ENCODE peak calls at places on chromosomes 12 and 14, in six cellular contexts. P is cardiac muscle cell, Y is K562, R is BJ, T is MCF 10A, D is AG10803. C is an unnamed sample.

GRCh38 chr12:108307006-108307405 is 32.1 kb downstream of the CMKLR1 start:
- DNase-seq in P (no peak), Y (no peak), R (no peak), T (peak), D (peak), C (no peak)

GRCh38 chr12:128819293-128820144 is 4.2 kb downstream of the SLC15A4 start:
- DNase-seq in P (no peak), Y (no peak), R (no peak), T (no peak), D (no peak), C (no peak)

GRCh38 chr12:101703487-101703886 is 6.0 kb downstream of the CHPT1 start:
- DNase-seq in P (no peak), Y (no peak), R (no peak), T (no peak), D (no peak), C (no peak)

GRCh38 chr12:106247731-106248176 is at the start of gene CKAP4:
- DNase-seq in P (peak), Y (no peak), R (no peak), T (peak), D (peak), C (peak)

GRCh38 chr12:30517320-30517719 is 178.3 kb downstream of the IPO8 start:
- DNase-seq in P (peak), Y (no peak), R (no peak), T (no peak), D (no peak), C (no peak)

GRCh38 chr12:68122236-68122920 is 37.2 kb downstream of the IFNG start:
- DNase-seq in P (no peak), Y (no peak), R (no peak), T (no peak), D (no peak), C (no peak)

GRCh38 chr12:220946-221550 is 7.1 kb upstream of the SLC6A12 start:
- DNase-seq in P (no peak), Y (no peak), R (no peak), T (no peak), D (no peak), C (no peak)

GRCh38 chr14:75267141-75267601 is 11.5 kb upstream of the FOS start:
- DNase-seq in P (no peak), Y (no peak), R (peak), T (no peak), D (peak), C (peak)

GRCh38 chr12:18861287-18861858 is 123.5 kb downstream of the CAPZA3 start:
- DNase-seq in P (no peak), Y (peak), R (no peak), T (peak), D (no peak), C (no peak)

GRCh38 chr14:102208741-102209140 is 69.0 kb downstream of the WDR20 start:
- DNase-seq in P (no peak), Y (no peak), R (no peak), T (no peak), D (no peak), C (no peak)

GRCh38 chr14:61504841-61505340 is 183.5 kb downstream of the PRKCH start:
- DNase-seq in P (no peak), Y (no peak), R (no peak), T (no peak), D (no peak), C (no peak)

GRCh38 chr12:88188180-88188579 is 46.1 kb downstream of the TMTC3 start:
- DNase-seq in P (no peak), Y (no peak), R (no peak), T (no peak), D (peak), C (peak)

GRCh38 chr14:49867831-49868719 is 15.5 kb upstream of the NEMF start:
- DNase-seq in P (peak), Y (peak), R (no peak), T (peak), D (peak), C (peak)
- TF ChIP-seq CTCF in P (no peak), Y (no peak), R (no peak), T (no peak), D (no peak), C (no peak)

GRCh38 chr12:64797156-64797555 is 27.3 kb upstream of the TBC1D30 start:
- DNase-seq in P (no peak), Y (no peak), R (no peak), T (no peak), D (no peak), C (no peak)

GRCh38 chr12:64798165-64798564 is 26.3 kb upstream of the TBC1D30 start:
- DNase-seq in P (no peak), Y (no peak), R (no peak), T (no peak), D (no peak), C (no peak)

GRCh38 chr12:64806173-64806572 is 18.3 kb upstream of the TBC1D30 start:
- DNase-seq in P (no peak), Y (no peak), R (no peak), T (no peak), D (no peak), C (no peak)

GRCh38 chr12:64800640-64801039 is 23.8 kb upstream of the TBC1D30 start:
- DNase-seq in P (no peak), Y (no peak), R (no peak), T (no peak), D (no peak), C (no peak)

GRCh38 chr12:64801381-64801780 is 23.1 kb upstream of the TBC1D30 start:
- DNase-seq in P (no peak), Y (no peak), R (no peak), T (peak), D (no peak), C (no peak)
- TF ChIP-seq CTCF in P (peak), Y (peak), R (peak), T (no peak), D (peak), C (no peak)

DNA sequence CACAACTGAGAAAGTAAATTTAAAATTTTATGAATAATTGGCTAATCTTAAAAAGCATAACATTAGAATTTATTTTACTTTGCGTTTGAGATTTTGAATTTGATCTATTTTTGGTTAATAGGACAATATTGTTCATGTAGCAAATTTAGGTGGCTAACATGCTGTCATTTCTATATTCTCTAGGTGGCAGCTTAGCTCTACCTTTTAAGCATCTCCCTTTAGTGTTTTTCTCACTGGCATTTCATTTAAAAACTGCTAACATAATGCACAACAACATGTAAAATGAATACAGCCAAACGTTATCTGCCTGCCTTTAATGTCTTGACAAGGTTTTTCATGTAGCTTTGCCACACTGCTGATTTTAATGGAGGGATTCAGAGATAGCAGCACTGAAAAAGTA is 272.3 kb upstream of the FBXO33 start:
- DNase-seq in P (no peak), Y (no peak), R (no peak), T (no peak), D (no peak), C (no peak)
- TF ChIP-seq CTCF in P (no peak), Y (no peak), R (no peak), T (no peak), D (no peak), C (no peak)

DNA sequence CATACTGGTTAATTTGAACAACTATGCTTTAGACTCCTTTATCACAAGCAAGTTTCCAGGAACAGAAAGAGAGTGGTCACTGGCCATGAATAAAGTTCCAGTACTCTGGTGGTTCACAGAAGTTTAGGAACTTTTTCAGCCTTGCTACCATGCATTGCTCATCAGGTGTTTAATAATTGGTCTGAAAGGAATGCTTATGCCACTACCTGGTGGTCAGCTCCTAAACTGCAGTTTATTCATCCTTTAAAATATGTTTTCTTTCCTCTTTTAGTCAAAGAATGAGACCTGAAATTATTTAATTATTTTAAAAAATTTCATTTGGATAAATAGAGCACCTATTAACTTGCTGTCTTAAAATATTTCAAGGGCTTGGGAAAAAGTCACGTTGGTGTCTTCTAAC is 260.1 kb upstream of the OR4E1 start:
- DNase-seq in P (peak), Y (no peak), R (no peak), T (peak), D (no peak), C (no peak)
- TF ChIP-seq CTCF in P (peak), Y (no peak), R (no peak), T (peak), D (no peak), C (no peak)

GRCh38 chr12:49673446-49674317 is 33.5 kb downstream of the FMNL3 start:
- DNase-seq in P (peak), Y (peak), R (peak), T (no peak), D (peak), C (peak)
- TF ChIP-seq CTCF in P (peak), Y (peak), R (peak), T (no peak), D (peak), C (peak)

DNA sequence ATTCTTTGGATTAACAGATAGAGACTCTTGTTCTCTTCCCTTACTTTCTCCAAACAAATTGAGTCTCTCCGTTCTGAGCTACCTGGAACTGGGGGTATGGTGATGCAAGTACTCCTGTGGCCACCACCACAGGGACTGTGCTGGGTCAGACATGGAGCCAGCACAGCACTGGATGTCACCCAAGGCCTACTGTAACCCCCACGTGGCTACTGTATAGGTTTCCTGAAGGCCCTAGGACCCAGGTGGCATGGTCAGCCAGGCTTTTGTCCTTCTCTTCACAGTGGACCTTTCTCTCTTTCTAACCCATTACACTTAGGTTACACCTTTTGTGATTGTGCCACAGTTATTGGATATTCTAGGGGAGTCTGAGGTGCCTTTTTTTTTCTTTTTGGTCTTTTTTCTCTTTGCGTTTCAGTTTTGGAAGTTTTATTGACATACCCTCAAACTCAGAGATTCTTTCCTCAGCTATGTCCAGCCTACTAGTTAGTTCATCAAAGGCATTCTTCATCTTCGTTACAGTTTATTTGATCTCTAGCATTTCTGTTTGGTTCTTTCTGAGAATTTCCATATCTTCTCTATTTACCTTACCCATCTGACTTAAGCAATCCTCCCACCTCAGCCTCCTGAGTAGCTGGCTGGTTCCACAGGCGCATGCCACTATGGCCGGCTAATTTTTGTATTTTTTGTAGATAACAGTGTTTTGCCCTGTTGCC is 6.0 kb upstream of the KLHDC2 start:
- DNase-seq in P (no peak), Y (no peak), R (no peak), T (no peak), D (no peak), C (no peak)
- TF ChIP-seq CTCF in P (no peak), Y (no peak), R (no peak), T (no peak), D (no peak), C (no peak)

GRCh38 chr12:66351301-66351700 is 49.0 kb downstream of the HELB start:
- DNase-seq in P (no peak), Y (no peak), R (no peak), T (no peak), D (no peak), C (no peak)
- TF ChIP-seq CTCF in P (no peak), Y (no peak), R (no peak), T (no peak), D (no peak), C (no peak)

GRCh38 chr14:21300892-21301291 is 21.0 kb downstream of the RPGRIP1 start:
- DNase-seq in P (peak), Y (no peak), R (no peak), T (no peak), D (no peak), C (no peak)
- TF ChIP-seq CTCF in P (no peak), Y (no peak), R (no peak), T (no peak), D (no peak), C (no peak)

GRCh38 chr14:99688629-99689028 is 4.5 kb downstream of the CYP46A1 start:
- DNase-seq in P (no peak), Y (no peak), R (no peak), T (no peak), D (no peak), C (no peak)

GRCh38 chr14:99687284-99688209 is 3.4 kb downstream of the CYP46A1 start:
- DNase-seq in P (peak), Y (peak), R (no peak), T (peak), D (no peak), C (no peak)

GRCh38 chr14:99685061-99685995 is 1.2 kb downstream of the CYP46A1 start:
- DNase-seq in P (peak), Y (no peak), R (no peak), T (no peak), D (no peak), C (no peak)

GRCh38 chr14:99688210-99688581 is 4.1 kb downstream of the CYP46A1 start:
- DNase-seq in P (no peak), Y (no peak), R (no peak), T (no peak), D (no peak), C (no peak)

GRCh38 chr14:99686557-99687283 is 2.6 kb downstream of the CYP46A1 start:
- DNase-seq in P (no peak), Y (no peak), R (no peak), T (no peak), D (no peak), C (no peak)
- TF ChIP-seq CTCF in P (no peak), Y (no peak), R (no peak), T (no peak), D (no peak), C (no peak)

C was measured in HFFc6.